ENCODE peak calls at places on chromosomes 2 and 18, in four cellular contexts. R, V, S and B are unnamed samples.

GRCh38 chr2:174605687-174606086 is 8.1 kb upstream of the WIPF1 start:
- DNase-seq in S (no peak), R (no peak), V (no peak), B (no peak)

GRCh38 chr2:72539145-72539552 is 286.7 kb downstream of the EXOC6B start:
- DNase-seq in V (no peak), R (no peak), S (peak; percentile 78), B (no peak)

GRCh38 chr2:157782057-157782845 is 93.9 kb downstream of the ACVR1 start:
- DNase-seq in R (no peak), S (peak; percentile 14), V (no peak), B (no peak)

GRCh38 chr18:52536039-52536438 is 196.0 kb downstream of the DCC start:
- DNase-seq in S (no peak), V (no peak), R (no peak), B (no peak)

GRCh38 chr2:108392029-108392428 is 14.3 kb downstream of the SULT1C4 start:
- DNase-seq in S (peak; percentile 52), V (no peak), R (no peak), B (no peak)

GRCh38 chr18:23341383-23341782 is 111.7 kb upstream of the RIOK3 start:
- DNase-seq in S (no peak), V (no peak), R (no peak), B (no peak)

GRCh38 chr2:211709394-211709793 is 829.2 kb downstream of the ERBB4 start:
- DNase-seq in S (no peak), V (no peak), R (no peak), B (no peak)

GRCh38 chr2:30877833-30878232 is 70.6 kb upstream of the CAPN13 start:
- DNase-seq in R (no peak), V (no peak), S (no peak), B (no peak)

GRCh38 chr2:104429978-104430740 is 423.8 kb upstream of the POU3F3 start:
- DNase-seq in S (no peak), R (no peak), V (no peak), B (no peak)

GRCh38 chr2:111704246-111704645 is 179.7 kb downstream of the ANAPC1 start:
- DNase-seq in R (no peak), S (peak; percentile 28), V (no peak), B (no peak)

GRCh38 chr2:129719335-129719734 is 260.1 kb upstream of the RAB6C start:
- DNase-seq in S (no peak), V (no peak), R (no peak), B (no peak)

GRCh38 chr18:22166070-22166972 is 3.1 kb upstream of the GATA6 start:
- DNase-seq in V (no peak), R (peak; percentile 53), S (no peak), B (no peak)

GRCh38 chr18:8889479-8889878 is 184.1 kb downstream of the MTCL1 start:
- DNase-seq in S (no peak), V (no peak), R (no peak), B (no peak)

GRCh38 chr2:174327958-174328308 is 6.8 kb upstream of the SP9 start:
- DNase-seq in S (no peak), V (no peak), R (no peak), B (no peak)

GRCh38 chr2:85804583-85804982 is 50.8 kb downstream of the ATOH8 start:
- DNase-seq in S (no peak), V (peak; percentile 67), R (no peak), B (no peak)

GRCh38 chr2:48423376-48423775 is 106.6 kb upstream of the STON1 start:
- DNase-seq in S (no peak), V (no peak), R (peak; percentile 6), B (no peak)

GRCh38 chr2:146246017-146246733 is 1598.7 kb upstream of the ACVR2A start:
- DNase-seq in V (no peak), S (no peak), R (no peak), B (no peak)

GRCh38 chr2:155412599-155412998 is 714.1 kb downstream of the KCNJ3 start:
- DNase-seq in V (no peak), S (no peak), R (no peak), B (peak; percentile 41)

GRCh38 chr2:218069606-218070300 is 700 bp downstream of the RUFY4 start:
- DNase-seq in R (no peak), V (no peak), S (no peak), B (no peak)

GRCh38 chr18:25350561-25351201 is 1.3 kb downstream of the ZNF521 start:
- DNase-seq in V (no peak), R (peak; percentile 65), S (no peak), B (no peak)

GRCh38 chr18:25326231-25327042 is 25.5 kb downstream of the ZNF521 start:
- DNase-seq in R (no peak), S (no peak), V (no peak), B (no peak)

GRCh38 chr2:26184555-26185303 is 11.8 kb downstream of the GAREM2 start:
- DNase-seq in R (peak; percentile 88), S (no peak), V (peak; percentile 91), B (peak; percentile 25)

GRCh38 chr2:38515155-38516074 is 87.3 kb downstream of the HNRNPLL start:
- DNase-seq in S (no peak), R (no peak), V (peak; percentile 65), B (no peak)

GRCh38 chr2:176114120-176114929 is 2.3 kb upstream of the HOXD10 start:
- DNase-seq in S (peak; percentile 45), R (peak; percentile 58), V (no peak), B (no peak)

GRCh38 chr2:105933906-105934305 is 189.2 kb downstream of the NCK2 start:
- DNase-seq in S (no peak), V (no peak), R (no peak), B (no peak)

GRCh38 chr18:5787936-5788335 is 107.4 kb downstream of the TMEM200C start:
- DNase-seq in V (no peak), R (no peak), S (peak; percentile 39), B (no peak)

GRCh38 chr2:85504434-85505261 is 34.3 kb upstream of the MAT2A start:
- DNase-seq in R (no peak), V (no peak), S (no peak), B (no peak)

GRCh38 chr2:128628206-128628605 is 309.5 kb upstream of the HS6ST1 start:
- DNase-seq in S (no peak), R (no peak), V (no peak), B (no peak)

GRCh38 chr18:66727991-66728390 is 124.1 kb upstream of the CDH19 start:
- DNase-seq in S (no peak), R (no peak), V (no peak), B (no peak)

GRCh38 chr2:11045294-11045693 is 110.0 kb upstream of the SLC66A3 start:
- DNase-seq in S (no peak), R (peak; percentile 20), V (no peak), B (no peak)

GRCh38 chr2:232876071-232876977 is 6.3 kb downstream of the SNORC start:
- DNase-seq in S (no peak), R (peak; percentile 72), V (no peak), B (no peak)

GRCh38 chr2:150832686-150833085 is 345.2 kb upstream of the RND3 start:
- DNase-seq in S (no peak), R (no peak), V (no peak), B (no peak)

GRCh38 chr18:56286775-56287174 is 351.6 kb downstream of the TXNL1 start:
- DNase-seq in R (no peak), V (no peak), S (no peak), B (no peak)

GRCh38 chr18:79540161-79540913 is 139.3 kb upstream of the CTDP1 start:
- DNase-seq in R (no peak), V (no peak), S (no peak), B (no peak)

DNA sequence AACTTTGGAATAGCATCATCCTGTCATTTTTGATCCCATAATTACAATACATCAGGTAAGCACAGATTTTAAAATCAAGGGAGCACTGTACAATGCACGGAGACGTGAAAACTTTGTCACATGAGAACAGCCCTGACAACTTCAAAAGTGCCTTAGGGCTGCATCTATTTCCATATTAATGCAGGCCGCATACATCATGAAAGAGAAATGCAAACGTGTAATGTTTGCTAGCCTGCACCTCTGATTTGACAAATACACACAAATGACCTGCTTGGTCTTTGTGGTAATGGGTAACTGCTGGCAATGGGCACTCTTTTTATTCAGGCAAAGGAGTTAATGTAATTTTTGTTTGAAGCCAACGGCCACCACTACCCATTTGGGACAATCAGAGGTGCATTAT is 202.0 kb upstream of the EPHA4 start:
- DNase-seq in R (no peak), S (no peak), V (no peak), B (no peak)
- TF ChIP-seq HDAC2 in R (no peak), S (no peak), V (no peak), B (no peak)

GRCh38 chr2:20299113-20299512 is 51.5 kb downstream of the PUM2 start:
- DNase-seq in V (no peak), S (no peak), R (no peak), B (no peak)
- TF ChIP-seq YY1 in V (no peak), S (no peak), R (no peak), B (no peak)

GRCh38 chr18:68480196-68480595 is 234.7 kb downstream of the TMX3 start:
- DNase-seq in R (no peak), S (no peak), V (no peak), B (no peak)
- TF ChIP-seq HDAC2 in R (no peak), S (no peak), V (no peak), B (no peak)

GRCh38 chr2:223805008-223805407 is 32.4 kb downstream of the AP1S3 start:
- DNase-seq in S (no peak), R (no peak), V (no peak), B (no peak)
- TF ChIP-seq YY1 in S (no peak), R (no peak), V (no peak), B (no peak)

GRCh38 chr2:43592443-43592842 is 3.4 kb downstream of the THADA start:
- DNase-seq in V (no peak), R (no peak), S (no peak), B (no peak)
- TF ChIP-seq HDAC2 in V (no peak), R (no peak), S (no peak), B (no peak)

GRCh38 chr18:68220458-68220857 is 494.4 kb downstream of the TMX3 start:
- DNase-seq in V (no peak), S (no peak), R (no peak), B (no peak)

GRCh38 chr18:68219274-68219673 is 495.6 kb downstream of the TMX3 start:
- DNase-seq in R (no peak), V (no peak), S (no peak), B (no peak)

GRCh38 chr18:68219867-68220266 is 495.0 kb downstream of the TMX3 start:
- DNase-seq in S (no peak), V (no peak), R (no peak), B (no peak)

GRCh38 chr18:68221116-68221724 is 493.7 kb downstream of the TMX3 start:
- DNase-seq in R (no peak), V (no peak), S (no peak), B (no peak)

DNA sequence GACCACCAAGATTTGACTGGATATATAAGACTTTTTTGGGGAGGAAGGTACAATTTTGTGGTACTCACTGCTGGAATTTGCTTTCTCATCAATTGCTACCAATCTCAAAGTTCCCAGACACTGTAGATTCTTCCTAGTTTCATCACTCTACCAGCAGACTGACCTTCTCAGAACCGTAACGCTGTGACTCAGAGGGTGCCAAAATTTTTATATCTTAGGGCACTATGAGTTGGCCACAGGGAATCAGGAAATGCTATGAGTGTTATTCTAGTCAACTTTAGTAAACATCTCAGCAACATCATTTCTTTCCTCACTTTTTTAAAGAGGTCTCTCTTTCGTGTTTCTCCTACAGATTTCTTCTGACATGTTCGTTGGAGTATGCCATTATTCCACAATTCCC is 499.0 kb downstream of the TMX3 start:
- DNase-seq in S (no peak), R (no peak), V (no peak), B (no peak)
- TF ChIP-seq YY1 in S (no peak), R (no peak), V (no peak), B (no peak)

GRCh38 chr2:182868423-182868822 is 2.0 kb upstream of the FRZB start:
- DNase-seq in S (no peak), R (no peak), V (no peak), B (no peak)
- TF ChIP-seq HDAC2 in S (no peak), R (no peak), V (no peak), B (no peak)